ENCODE peak calls at places on chromosomes 7 and 10, in six cellular contexts. One of them, this sample, is unnamed.

GRCh38 chr7:57202274-57202673 is 70.0 kb upstream of the ZNF479 start:
- DNase-seq in psoas muscle: no peak
- DNase-seq in AG09319: no peak
- DNase-seq in CD8-positive, alpha-beta T cell: no peak
- DNase-seq in dorsolateral prefrontal cortex: no peak
- DNase-seq in H1: no peak
- DNase-seq in this sample: no peak

GRCh38 chr7:75688200-75689136 is 50.3 kb downstream of the HIP1 start:
- DNase-seq in psoas muscle: peak; percentile 56
- DNase-seq in AG09319: no peak
- DNase-seq in CD8-positive, alpha-beta T cell: no peak
- DNase-seq in dorsolateral prefrontal cortex: peak; percentile 92
- DNase-seq in H1: no peak
- DNase-seq in this sample: no peak

GRCh38 chr7:104198673-104199278 is 9.0 kb downstream of the ORC5 start:
- DNase-seq in psoas muscle: no peak
- DNase-seq in AG09319: no peak
- DNase-seq in CD8-positive, alpha-beta T cell: no peak
- DNase-seq in dorsolateral prefrontal cortex: no peak
- DNase-seq in H1: no peak
- DNase-seq in this sample: no peak

GRCh38 chr10:91607661-91608442 is 25.0 kb downstream of the PPP1R3C start:
- DNase-seq in psoas muscle: no peak
- DNase-seq in AG09319: no peak
- DNase-seq in CD8-positive, alpha-beta T cell: no peak
- DNase-seq in dorsolateral prefrontal cortex: no peak
- DNase-seq in H1: peak; percentile 4
- DNase-seq in this sample: no peak

GRCh38 chr10:83983578-83984255 is 155.6 kb upstream of the GHITM start:
- DNase-seq in psoas muscle: no peak
- DNase-seq in AG09319: no peak
- DNase-seq in CD8-positive, alpha-beta T cell: no peak
- DNase-seq in dorsolateral prefrontal cortex: no peak
- DNase-seq in H1: no peak
- DNase-seq in this sample: no peak

GRCh38 chr7:23105086-23105643 is 420 bp upstream of the KLHL7 start:
- DNase-seq in psoas muscle: no peak
- DNase-seq in AG09319: no peak
- DNase-seq in CD8-positive, alpha-beta T cell: no peak
- DNase-seq in dorsolateral prefrontal cortex: no peak
- DNase-seq in H1: no peak
- DNase-seq in this sample: no peak

GRCh38 chr7:108134486-108134885 is 4.3 kb upstream of the LAMB4 start:
- DNase-seq in psoas muscle: no peak
- DNase-seq in AG09319: no peak
- DNase-seq in CD8-positive, alpha-beta T cell: no peak
- DNase-seq in dorsolateral prefrontal cortex: no peak
- DNase-seq in H1: no peak
- DNase-seq in this sample: no peak

GRCh38 chr10:94429049-94429707 is 26.8 kb downstream of the TBC1D12 start:
- DNase-seq in psoas muscle: no peak
- DNase-seq in AG09319: no peak
- DNase-seq in CD8-positive, alpha-beta T cell: no peak
- DNase-seq in dorsolateral prefrontal cortex: no peak
- DNase-seq in H1: no peak
- DNase-seq in this sample: no peak

GRCh38 chr10:5888843-5889623 is 660 bp downstream of the ANKRD16 start:
- DNase-seq in psoas muscle: peak; percentile 59
- DNase-seq in AG09319: no peak
- DNase-seq in CD8-positive, alpha-beta T cell: peak; percentile 2
- DNase-seq in dorsolateral prefrontal cortex: peak; percentile 21
- DNase-seq in H1: peak; percentile 84
- DNase-seq in this sample: no peak

GRCh38 chr10:58477122-58477521 is 35.5 kb upstream of the BICC1 start:
- DNase-seq in psoas muscle: peak; percentile 47
- DNase-seq in AG09319: no peak
- DNase-seq in CD8-positive, alpha-beta T cell: no peak
- DNase-seq in dorsolateral prefrontal cortex: no peak
- DNase-seq in H1: no peak
- DNase-seq in this sample: no peak

GRCh38 chr7:43458330-43458729 is 124.6 kb upstream of the STK17A start:
- DNase-seq in psoas muscle: no peak
- DNase-seq in AG09319: no peak
- DNase-seq in CD8-positive, alpha-beta T cell: no peak
- DNase-seq in dorsolateral prefrontal cortex: no peak
- DNase-seq in H1: no peak
- DNase-seq in this sample: no peak

GRCh38 chr10:30436200-30436599 is 2.2 kb downstream of the MAP3K8 start:
- DNase-seq in psoas muscle: no peak
- DNase-seq in AG09319: peak; percentile 73
- DNase-seq in CD8-positive, alpha-beta T cell: no peak
- DNase-seq in dorsolateral prefrontal cortex: no peak
- DNase-seq in H1: no peak
- DNase-seq in this sample: no peak

GRCh38 chr7:101705327-101705726 is 76.2 kb upstream of the MYL10 start:
- DNase-seq in psoas muscle: no peak
- DNase-seq in AG09319: no peak
- DNase-seq in CD8-positive, alpha-beta T cell: no peak
- DNase-seq in dorsolateral prefrontal cortex: no peak
- DNase-seq in H1: no peak
- DNase-seq in this sample: no peak

GRCh38 chr7:108385834-108386422 is 70.3 kb downstream of the NRCAM start:
- DNase-seq in psoas muscle: no peak
- DNase-seq in AG09319: no peak
- DNase-seq in CD8-positive, alpha-beta T cell: no peak
- DNase-seq in dorsolateral prefrontal cortex: no peak
- DNase-seq in H1: no peak
- DNase-seq in this sample: no peak

GRCh38 chr10:103507235-103508191 is 14.0 kb downstream of the NEURL1 start:
- DNase-seq in psoas muscle: no peak
- DNase-seq in AG09319: no peak
- DNase-seq in CD8-positive, alpha-beta T cell: no peak
- DNase-seq in dorsolateral prefrontal cortex: no peak
- DNase-seq in H1: no peak
- DNase-seq in this sample: no peak

GRCh38 chr7:50304158-50304910 is at the start of gene IKZF1:
- DNase-seq in psoas muscle: peak; percentile 79
- DNase-seq in AG09319: no peak
- DNase-seq in CD8-positive, alpha-beta T cell: peak; percentile 32
- DNase-seq in dorsolateral prefrontal cortex: no peak
- DNase-seq in H1: peak; percentile 70
- DNase-seq in this sample: peak; percentile 88

GRCh38 chr10:19815478-19816419 is 483 bp upstream of the PLXDC2 start:
- DNase-seq in psoas muscle: peak; percentile 88
- DNase-seq in AG09319: no peak
- DNase-seq in CD8-positive, alpha-beta T cell: no peak
- DNase-seq in dorsolateral prefrontal cortex: peak; percentile 62
- DNase-seq in H1: peak; percentile 87
- DNase-seq in this sample: no peak

GRCh38 chr10:86668297-86669165 is at the start of gene LDB3:
- DNase-seq in psoas muscle: peak; percentile 93
- DNase-seq in AG09319: no peak
- DNase-seq in CD8-positive, alpha-beta T cell: no peak
- DNase-seq in dorsolateral prefrontal cortex: no peak
- DNase-seq in H1: no peak
- DNase-seq in this sample: no peak

GRCh38 chr7:121302214-121302745 is 26.5 kb upstream of the WNT16 start:
- DNase-seq in psoas muscle: no peak
- DNase-seq in AG09319: no peak
- DNase-seq in CD8-positive, alpha-beta T cell: no peak
- DNase-seq in dorsolateral prefrontal cortex: no peak
- DNase-seq in H1: no peak
- DNase-seq in this sample: no peak

GRCh38 chr7:140159487-140159886 is 17.3 kb downstream of the KDM7A start:
- DNase-seq in psoas muscle: no peak
- DNase-seq in AG09319: no peak
- DNase-seq in CD8-positive, alpha-beta T cell: no peak
- DNase-seq in dorsolateral prefrontal cortex: no peak
- DNase-seq in H1: no peak
- DNase-seq in this sample: no peak

GRCh38 chr7:151725844-151726770 is 150.8 kb downstream of the PRKAG2 start:
- DNase-seq in psoas muscle: no peak
- DNase-seq in AG09319: no peak
- DNase-seq in CD8-positive, alpha-beta T cell: no peak
- DNase-seq in dorsolateral prefrontal cortex: no peak
- DNase-seq in H1: no peak
- DNase-seq in this sample: no peak

GRCh38 chr10:68333058-68333395 is 299 bp upstream of the PBLD start:
- DNase-seq in psoas muscle: no peak
- DNase-seq in AG09319: no peak
- DNase-seq in CD8-positive, alpha-beta T cell: no peak
- DNase-seq in dorsolateral prefrontal cortex: no peak
- DNase-seq in H1: no peak
- DNase-seq in this sample: no peak

GRCh38 chr10:112366992-112367391 is 6.9 kb upstream of the ACSL5 start:
- DNase-seq in psoas muscle: no peak
- DNase-seq in AG09319: no peak
- DNase-seq in CD8-positive, alpha-beta T cell: no peak
- DNase-seq in dorsolateral prefrontal cortex: no peak
- DNase-seq in H1: no peak
- DNase-seq in this sample: peak; percentile 14

GRCh38 chr7:12638851-12639467 is 48.5 kb upstream of the ARL4A start:
- DNase-seq in psoas muscle: no peak
- DNase-seq in AG09319: no peak
- DNase-seq in CD8-positive, alpha-beta T cell: no peak
- DNase-seq in dorsolateral prefrontal cortex: no peak
- DNase-seq in H1: no peak
- DNase-seq in this sample: no peak

GRCh38 chr7:112207106-112207592 is 654 bp downstream of the ZNF277 start:
- DNase-seq in psoas muscle: no peak
- DNase-seq in AG09319: no peak
- DNase-seq in CD8-positive, alpha-beta T cell: no peak
- DNase-seq in dorsolateral prefrontal cortex: no peak
- DNase-seq in H1: no peak
- DNase-seq in this sample: no peak

GRCh38 chr10:1229116-1229515 is 172.9 kb downstream of the WDR37 start:
- DNase-seq in psoas muscle: no peak
- DNase-seq in AG09319: no peak
- DNase-seq in CD8-positive, alpha-beta T cell: no peak
- DNase-seq in dorsolateral prefrontal cortex: no peak
- DNase-seq in H1: no peak
- DNase-seq in this sample: no peak

GRCh38 chr10:126160971-126161630 is 227.2 kb downstream of the ADAM12 start:
- DNase-seq in psoas muscle: no peak
- DNase-seq in AG09319: no peak
- DNase-seq in CD8-positive, alpha-beta T cell: no peak
- DNase-seq in dorsolateral prefrontal cortex: no peak
- DNase-seq in H1: no peak
- DNase-seq in this sample: no peak
- TF ChIP-seq CTCF in psoas muscle: no peak
- TF ChIP-seq CTCF in AG09319: no peak
- TF ChIP-seq CTCF in CD8-positive, alpha-beta T cell: no peak
- TF ChIP-seq CTCF in dorsolateral prefrontal cortex: no peak
- TF ChIP-seq CTCF in H1: peak; percentile 49
- TF ChIP-seq CTCF in this sample: no peak

DNA sequence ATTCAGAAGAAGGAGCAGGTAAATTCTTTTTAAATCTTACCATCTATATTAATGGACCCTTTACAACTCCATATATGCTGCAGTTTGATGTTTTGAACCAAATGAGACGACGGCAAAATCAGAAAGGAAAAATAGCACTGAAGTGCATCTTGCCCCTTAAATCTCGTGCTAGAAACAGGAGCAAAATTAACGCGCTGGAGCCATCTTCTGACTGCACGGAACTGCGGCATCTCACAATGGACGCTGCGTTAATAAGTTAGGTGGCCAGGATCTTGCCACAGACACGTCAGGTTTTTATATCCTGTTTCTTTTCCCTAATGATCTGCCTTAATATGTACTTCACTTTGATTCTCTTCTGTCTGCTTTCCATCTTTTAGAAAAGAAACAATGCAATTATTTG is 354.5 kb downstream of the TFEC start:
- DNase-seq in psoas muscle: no peak
- DNase-seq in AG09319: no peak
- DNase-seq in CD8-positive, alpha-beta T cell: no peak
- DNase-seq in dorsolateral prefrontal cortex: peak; percentile 16
- DNase-seq in H1: no peak
- DNase-seq in this sample: no peak
- TF ChIP-seq CTCF in psoas muscle: no peak
- TF ChIP-seq CTCF in AG09319: peak; percentile 31
- TF ChIP-seq CTCF in CD8-positive, alpha-beta T cell: no peak
- TF ChIP-seq CTCF in dorsolateral prefrontal cortex: peak; percentile 31
- TF ChIP-seq CTCF in H1: peak; percentile 43
- TF ChIP-seq CTCF in this sample: no peak

GRCh38 chr7:33673029-33673700 is 232.2 kb upstream of the BMPER start:
- DNase-seq in psoas muscle: no peak
- DNase-seq in AG09319: no peak
- DNase-seq in CD8-positive, alpha-beta T cell: no peak
- DNase-seq in dorsolateral prefrontal cortex: no peak
- DNase-seq in H1: no peak
- DNase-seq in this sample: no peak
- TF ChIP-seq CTCF in psoas muscle: no peak
- TF ChIP-seq CTCF in AG09319: no peak
- TF ChIP-seq CTCF in CD8-positive, alpha-beta T cell: no peak
- TF ChIP-seq CTCF in dorsolateral prefrontal cortex: no peak
- TF ChIP-seq CTCF in H1: peak; percentile 17
- TF ChIP-seq CTCF in this sample: no peak

GRCh38 chr10:92640110-92640509 is 47.2 kb downstream of the KIF11 start:
- DNase-seq in psoas muscle: no peak
- DNase-seq in AG09319: peak; percentile 40
- DNase-seq in CD8-positive, alpha-beta T cell: no peak
- DNase-seq in dorsolateral prefrontal cortex: no peak
- DNase-seq in H1: no peak
- DNase-seq in this sample: no peak
- TF ChIP-seq CTCF in psoas muscle: no peak
- TF ChIP-seq CTCF in AG09319: peak; percentile 11
- TF ChIP-seq CTCF in CD8-positive, alpha-beta T cell: no peak
- TF ChIP-seq CTCF in dorsolateral prefrontal cortex: no peak
- TF ChIP-seq CTCF in H1: no peak
- TF ChIP-seq CTCF in this sample: peak; percentile 6

GRCh38 chr10:98242823-98243222 is 25.2 kb downstream of the LOXL4 start:
- DNase-seq in psoas muscle: no peak
- DNase-seq in AG09319: no peak
- DNase-seq in CD8-positive, alpha-beta T cell: no peak
- DNase-seq in dorsolateral prefrontal cortex: no peak
- DNase-seq in H1: no peak
- DNase-seq in this sample: no peak
- TF ChIP-seq CTCF in psoas muscle: peak; percentile 48
- TF ChIP-seq CTCF in AG09319: peak; percentile 54
- TF ChIP-seq CTCF in CD8-positive, alpha-beta T cell: no peak
- TF ChIP-seq CTCF in dorsolateral prefrontal cortex: peak; percentile 71
- TF ChIP-seq CTCF in H1: no peak
- TF ChIP-seq CTCF in this sample: peak; percentile 27

GRCh38 chr10:23525406-23525805 is 86.5 kb downstream of the OTUD1 start:
- DNase-seq in psoas muscle: no peak
- DNase-seq in AG09319: no peak
- DNase-seq in CD8-positive, alpha-beta T cell: no peak
- DNase-seq in dorsolateral prefrontal cortex: no peak
- DNase-seq in H1: no peak
- DNase-seq in this sample: no peak
- TF ChIP-seq CTCF in psoas muscle: peak; percentile 67
- TF ChIP-seq CTCF in AG09319: peak; percentile 26
- TF ChIP-seq CTCF in CD8-positive, alpha-beta T cell: peak; percentile 15
- TF ChIP-seq CTCF in dorsolateral prefrontal cortex: peak; percentile 52
- TF ChIP-seq CTCF in H1: no peak
- TF ChIP-seq CTCF in this sample: no peak

GRCh38 chr10:71135276-71135675 is 77.1 kb upstream of the UNC5B start:
- DNase-seq in psoas muscle: no peak
- DNase-seq in AG09319: no peak
- DNase-seq in CD8-positive, alpha-beta T cell: no peak
- DNase-seq in dorsolateral prefrontal cortex: no peak
- DNase-seq in H1: no peak
- DNase-seq in this sample: no peak
- TF ChIP-seq CTCF in psoas muscle: no peak
- TF ChIP-seq CTCF in AG09319: no peak
- TF ChIP-seq CTCF in CD8-positive, alpha-beta T cell: no peak
- TF ChIP-seq CTCF in dorsolateral prefrontal cortex: no peak
- TF ChIP-seq CTCF in H1: no peak
- TF ChIP-seq CTCF in this sample: no peak

This sample was measured in CD14-positive monocyte.